ENCODE peak calls at places on chromosomes 3 and 15, in nine cellular contexts. V, B, Q, X, F, A, E, T and K are unnamed samples.

GRCh38 chr15:84749111-84749991 is 959 bp downstream of the ZNF592 start:
- DNase-seq in B (peak), A (no peak), V (peak), Q (no peak), E (peak), T (no peak), X (no peak), F (no peak), K (no peak)

GRCh38 chr3:58351920-58352319 is 19.2 kb downstream of the PXK start:
- DNase-seq in X (no peak), A (no peak), F (no peak), V (no peak), Q (no peak), B (peak), E (no peak), T (no peak), K (no peak)

GRCh38 chr15:62378772-62379171 is 213.7 kb upstream of the C2CD4B start:
- DNase-seq in A (no peak), F (no peak), T (no peak), V (no peak), Q (no peak), B (no peak), E (no peak), X (no peak), K (no peak)

GRCh38 chr15:57827021-57827420 is 120.5 kb downstream of the POLR2M start:
- DNase-seq in B (no peak), X (no peak), Q (no peak), A (no peak), V (peak), F (no peak), E (no peak), T (no peak), K (no peak)

GRCh38 chr15:85964471-85964870 is 115.2 kb upstream of the AGBL1 start:
- DNase-seq in A (no peak), X (no peak), B (no peak), F (no peak), V (no peak), Q (no peak), E (no peak), T (no peak), K (no peak)

GRCh38 chr3:58063424-58063823 is 55.2 kb downstream of the FLNB start:
- DNase-seq in T (no peak), B (peak), F (no peak), X (no peak), V (no peak), E (peak), Q (no peak), A (peak), K (no peak)

GRCh38 chr15:46088486-46089437 is 453.9 kb downstream of the SQOR start:
- DNase-seq in X (no peak), B (no peak), T (no peak), F (no peak), Q (no peak), E (no peak), V (no peak), A (peak), K (no peak)

GRCh38 chr15:58929891-58930416 is 3.5 kb downstream of the SLTM start:
- DNase-seq in X (no peak), T (no peak), A (no peak), V (no peak), Q (no peak), B (no peak), E (no peak), F (no peak), K (no peak)

GRCh38 chr3:177069514-177070329 is 127.6 kb downstream of the TBL1XR1 start:
- DNase-seq in E (no peak), F (peak), B (no peak), X (no peak), T (no peak), V (no peak), A (peak), Q (peak), K (no peak)

GRCh38 chr15:64048766-64049165 is 2.5 kb upstream of the DAPK2 start:
- DNase-seq in V (no peak), T (no peak), E (no peak), F (no peak), X (no peak), Q (no peak), B (peak), A (no peak), K (no peak)

GRCh38 chr3:47010050-47010712 is 30.7 kb downstream of the NBEAL2 start:
- DNase-seq in T (no peak), A (no peak), V (no peak), F (no peak), Q (no peak), X (no peak), E (no peak), B (no peak), K (no peak)

GRCh38 chr3:160393346-160394008 is 5.5 kb downstream of the IFT80 start:
- DNase-seq in E (no peak), X (no peak), A (no peak), T (no peak), B (no peak), V (no peak), F (no peak), Q (no peak), K (no peak)

GRCh38 chr3:65732060-65732933 is 306.4 kb downstream of the MAGI1 start:
- DNase-seq in B (peak), A (peak), T (no peak), X (peak), E (no peak), Q (no peak), V (peak), F (peak), K (peak)

GRCh38 chr15:20348291-20348899 is 193.2 kb downstream of the GOLGA6L6 start:
- DNase-seq in T (no peak), X (no peak), F (no peak), V (no peak), B (no peak), A (no peak), Q (no peak), E (peak), K (no peak)

GRCh38 chr15:89812126-89812846 is 2.4 kb downstream of the ANPEP start:
- DNase-seq in F (peak), V (no peak), E (peak), T (no peak), X (no peak), B (peak), A (peak), Q (no peak), K (no peak)

GRCh38 chr3:4849136-4849535 is 130.1 kb upstream of the BHLHE40 start:
- DNase-seq in Q (no peak), E (no peak), X (no peak), V (no peak), B (no peak), A (no peak), T (no peak), F (no peak), K (no peak)

GRCh38 chr15:77983708-77984445 is 93.6 kb downstream of the TBC1D2B start:
- DNase-seq in F (no peak), T (no peak), B (no peak), V (no peak), A (no peak), Q (no peak), X (no peak), E (peak), K (no peak)

GRCh38 chr3:15023249-15023648 is 41.9 kb downstream of the MRPS25 start:
- DNase-seq in T (no peak), A (no peak), B (no peak), Q (no peak), V (no peak), X (no peak), E (no peak), F (no peak), K (no peak)

DNA sequence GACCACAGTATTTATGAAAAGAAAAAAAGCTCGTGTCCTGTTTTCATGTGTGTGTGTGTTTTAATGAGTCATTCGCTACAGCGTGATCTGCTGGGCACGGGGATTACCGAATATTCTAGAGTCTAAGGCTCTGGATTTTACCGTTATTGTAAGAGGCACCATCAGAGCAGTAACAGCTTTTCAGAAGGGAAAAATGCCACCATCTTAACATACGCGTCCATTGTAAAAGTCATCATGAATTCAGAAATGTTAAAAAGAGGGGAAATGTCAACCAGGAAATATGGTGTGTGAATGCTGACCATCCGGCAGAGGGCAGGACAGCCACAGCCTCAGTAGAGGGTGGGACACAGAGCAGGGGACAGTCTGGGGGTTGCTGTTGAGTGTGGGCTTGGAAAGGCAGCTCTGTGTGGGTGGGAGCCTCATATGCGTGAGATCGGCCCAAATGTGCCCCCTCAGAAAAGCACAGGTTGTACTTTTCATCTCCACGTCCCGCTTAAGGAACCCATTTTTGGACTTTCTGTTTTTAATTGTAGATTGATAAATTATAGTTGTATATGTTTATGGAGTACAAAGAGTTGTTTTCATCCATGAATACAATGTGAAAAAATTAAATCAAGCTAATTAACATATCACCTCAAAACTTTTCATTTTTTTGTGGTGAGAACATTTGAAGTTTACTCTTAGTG is 69.6 kb downstream of the ASB7 start:
- DNase-seq in B (peak), X (peak), Q (no peak), T (no peak), E (no peak), A (peak), F (no peak), V (no peak), K (no peak)
- TF ChIP-seq CTCF in B (peak), X (peak), Q (peak), T (no peak), E (peak), A (peak), F (peak), V (peak), K (peak)

GRCh38 chr15:41336549-41336948 is 3.9 kb downstream of the NUSAP1 start:
- DNase-seq in Q (no peak), X (no peak), T (no peak), A (no peak), E (no peak), V (no peak), B (no peak), F (no peak), K (no peak)
- H3K4me3 ChIP-seq in Q (no peak), X (no peak), T (no peak), A (no peak), E (no peak), V (no peak), B (peak), F (no peak), K (no peak)

GRCh38 chr3:71304684-71305083 is 278.8 kb downstream of the FOXP1 start:
- DNase-seq in B (no peak), E (peak), A (peak), X (no peak), V (no peak), Q (no peak), T (peak), F (no peak), K (no peak)
- TF ChIP-seq CTCF in B (no peak), E (peak), A (peak), X (no peak), V (no peak), Q (no peak), T (peak), F (no peak), K (peak)

GRCh38 chr15:67832965-67833503 is 6.8 kb downstream of the RNU6-1 start:
- DNase-seq in X (no peak), B (no peak), T (no peak), A (no peak), V (no peak), Q (no peak), F (no peak), E (no peak), K (no peak)

GRCh38 chr15:67834593-67835348 is 5.1 kb downstream of the RNU6-1 start:
- DNase-seq in V (no peak), F (no peak), Q (no peak), X (no peak), E (no peak), B (no peak), T (no peak), A (no peak), K (no peak)

GRCh38 chr15:67833504-67834248 is 6.2 kb downstream of the RNU6-1 start:
- DNase-seq in T (no peak), E (no peak), Q (no peak), V (peak), X (peak), A (peak), B (peak), F (no peak), K (no peak)

GRCh38 chr15:67835349-67836133 is 4.3 kb downstream of the RNU6-1 start:
- DNase-seq in T (no peak), A (no peak), B (no peak), E (no peak), X (no peak), Q (no peak), F (no peak), V (no peak), K (no peak)

GRCh38 chr15:67834249-67834592 is 5.6 kb downstream of the RNU6-1 start:
- DNase-seq in F (no peak), A (no peak), E (no peak), B (no peak), X (no peak), Q (no peak), T (no peak), V (no peak), K (no peak)
- H3K4me3 ChIP-seq in F (peak), A (no peak), E (peak), B (peak), X (peak), Q (no peak), T (peak), V (peak), K (no peak)

GRCh38 chr3:134362670-134363380 is 11.4 kb downstream of the AMOTL2 start:
- DNase-seq in F (no peak), V (no peak), X (no peak), Q (no peak), T (peak), E (no peak), A (no peak), B (no peak), K (no peak)
- TF ChIP-seq CTCF in F (no peak), V (no peak), X (no peak), Q (no peak), T (no peak), E (no peak), A (no peak), B (no peak), K (no peak)